ENCODE peak calls at places on chromosomes 7 and 10, in ten cellular contexts. B is stomach, X is pancreas, E is A673, V is PC-3, U is IMR-90, L is ovary, W is fibroblast of lung, J is mammary epithelial cell, M is HCT116. R is an unnamed sample.

GRCh38 chr7:8165150-8165549 is 96.8 kb downstream of the ICA1 start:
- DNase-seq in B (no peak), X (no peak), E (no peak), V (no peak), U (no peak), L (no peak), W (no peak), J (no peak), M (no peak), R (no peak)

GRCh38 chr7:21944616-21945373 is 904 bp downstream of the CDCA7L start:
- DNase-seq in B (peak), X (peak), E (peak), V (peak), U (peak), L (peak), W (no peak), J (peak), M (peak), R (peak)

GRCh38 chr7:133294234-133294633 is 41.4 kb downstream of the EXOC4 start:
- DNase-seq in B (no peak), X (no peak), E (no peak), V (no peak), U (no peak), L (no peak), W (no peak), J (no peak), M (no peak), R (no peak)

GRCh38 chr10:675532-675931 is 13.9 kb downstream of the DIP2C start:
- DNase-seq in B (no peak), X (no peak), E (no peak), V (peak), U (no peak), L (no peak), W (no peak), J (no peak), M (no peak), R (no peak)

GRCh38 chr10:78672898-78673297 is 395.9 kb upstream of the ZMIZ1 start:
- DNase-seq in B (no peak), X (no peak), E (no peak), V (peak), U (peak), L (no peak), W (peak), J (peak), M (no peak), R (no peak)

GRCh38 chr10:61110188-61110844 is 166.3 kb upstream of the RHOBTB1 start:
- DNase-seq in B (no peak), X (no peak), E (no peak), V (peak), U (peak), L (no peak), W (peak), J (no peak), M (no peak), R (no peak)

GRCh38 chr10:46006219-46006618 is 24.2 kb downstream of the NCOA4 start:
- DNase-seq in B (no peak), X (no peak), E (peak), V (peak), U (peak), L (no peak), W (peak), J (peak), M (no peak), R (no peak)

GRCh38 chr7:95244616-95245015 is 79.7 kb downstream of the PON1 start:
- DNase-seq in B (no peak), X (no peak), E (no peak), V (no peak), U (no peak), L (no peak), W (no peak), J (no peak), M (no peak), R (no peak)

DNA sequence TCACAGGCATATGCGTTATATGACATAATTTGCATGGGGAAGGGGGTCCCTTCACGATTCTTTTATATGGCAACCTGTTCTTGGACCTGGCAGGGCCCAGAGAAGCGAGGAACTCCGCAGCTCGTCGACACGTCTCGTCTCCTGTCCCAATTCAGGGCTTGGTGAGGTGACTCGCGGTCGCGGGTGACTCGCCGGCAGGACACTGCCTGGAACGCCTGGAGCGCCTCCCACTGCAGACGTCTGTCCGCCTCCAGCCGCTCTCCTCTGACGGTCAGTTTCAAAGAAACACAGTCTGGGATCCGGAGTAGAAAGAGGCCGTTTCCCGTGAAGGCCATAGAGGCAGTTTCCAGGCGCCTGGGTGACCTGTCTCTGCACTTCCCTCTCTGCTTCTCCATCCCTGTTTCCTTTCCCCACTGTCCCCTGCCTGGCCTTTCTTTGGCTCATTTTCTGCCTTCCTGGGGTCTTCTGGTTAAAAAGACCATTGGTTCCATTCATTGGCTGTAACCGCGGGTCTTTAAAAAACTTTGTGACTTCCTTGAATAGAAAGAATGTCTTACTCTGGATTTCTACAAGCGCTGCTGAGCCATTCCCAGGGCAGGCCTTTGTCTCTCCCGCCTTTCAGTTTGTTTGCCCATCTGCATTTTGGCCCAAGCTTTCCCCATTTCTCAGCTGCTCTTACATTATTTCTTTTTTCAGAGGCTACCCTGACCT is 1.2 kb downstream of the UPP1 start:
- DNase-seq in B (no peak), X (peak), E (no peak), V (peak), U (peak), L (peak), W (peak), J (peak), M (no peak), R (peak)
- H3K27ac ChIP-seq in B (peak), X (no peak), E (no peak), V (peak), U (no peak), L (no peak), W (no peak), J (peak), M (peak), R (peak)

GRCh38 chr10:11959966-11960365 is 82.6 kb downstream of the UPF2 start:
- DNase-seq in B (no peak), X (no peak), E (no peak), V (no peak), U (no peak), L (no peak), W (no peak), J (no peak), M (no peak), R (no peak)
- H3K4me3 ChIP-seq in B (no peak), X (no peak), E (no peak), V (no peak), U (no peak), L (no peak), W (no peak), J (no peak), M (no peak), R (no peak)

GRCh38 chr7:91264924-91265681 is 870 bp downstream of the FZD1 start:
- DNase-seq in B (peak), X (peak), E (peak), V (peak), U (peak), L (peak), W (peak), J (peak), M (no peak), R (peak)

GRCh38 chr7:91263359-91264082 is 712 bp upstream of the FZD1 start:
- DNase-seq in B (no peak), X (peak), E (peak), V (peak), U (no peak), L (peak), W (peak), J (no peak), M (no peak), R (peak)

GRCh38 chr7:91266067-91266930 is 2.1 kb downstream of the FZD1 start:
- DNase-seq in B (no peak), X (peak), E (peak), V (no peak), U (peak), L (peak), W (peak), J (peak), M (no peak), R (peak)

GRCh38 chr7:91265693-91266066 is 1.4 kb downstream of the FZD1 start:
- DNase-seq in B (no peak), X (peak), E (no peak), V (no peak), U (no peak), L (no peak), W (peak), J (peak), M (no peak), R (no peak)

DNA sequence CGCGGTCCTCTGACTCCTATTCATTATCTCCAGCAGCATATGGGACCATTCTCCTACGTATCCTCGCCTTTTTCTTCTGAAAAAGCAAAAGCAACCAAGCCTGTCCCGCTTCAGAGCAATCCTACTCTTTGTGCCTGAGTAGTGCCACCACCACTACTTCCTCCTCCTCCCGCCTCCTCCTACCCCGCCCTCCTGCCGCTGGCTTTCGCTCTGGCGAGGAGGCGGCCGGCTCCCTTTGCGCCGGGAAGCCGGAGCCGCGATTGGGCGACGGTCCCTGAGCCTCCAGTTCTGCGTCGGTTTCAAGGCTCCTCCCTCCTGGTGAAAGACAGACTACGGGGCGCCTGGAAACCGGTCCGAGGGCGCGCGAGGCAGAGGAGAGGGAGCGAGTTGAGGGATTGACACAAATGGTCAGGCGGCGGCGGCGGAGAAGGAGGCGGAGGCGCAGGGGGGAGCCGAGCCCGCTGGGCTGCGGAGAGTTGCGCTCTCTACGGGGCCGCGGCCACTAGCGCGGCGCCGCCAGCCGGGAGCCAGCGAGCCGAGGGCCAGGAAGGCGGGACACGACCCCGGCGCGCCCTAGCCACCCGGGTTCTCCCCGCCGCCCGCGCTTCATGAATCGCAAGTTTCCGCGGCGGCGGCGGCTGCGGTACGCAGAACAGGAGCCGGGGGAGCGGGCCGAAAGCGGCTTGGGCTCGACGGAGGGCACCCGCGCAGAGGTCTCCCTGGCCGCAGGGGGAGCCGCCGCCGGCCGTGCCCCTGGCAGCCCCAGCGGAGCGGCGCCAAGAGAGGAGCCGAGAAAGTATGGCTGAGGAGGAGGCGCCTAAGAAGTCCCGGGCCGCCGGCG is at the start of gene FZD1:
- DNase-seq in B (peak), X (peak), E (peak), V (peak), U (peak), L (peak), W (peak), J (peak), M (peak), R (peak)
- TF ChIP-seq CTCF in B (no peak), X (peak), E (no peak), V (no peak), U (no peak), L (no peak), W (peak), J (no peak), M (no peak), R (no peak)

GRCh38 chr7:149430197-149430596 is 30.7 kb downstream of the ZNF777 start:
- DNase-seq in B (no peak), X (no peak), E (no peak), V (no peak), U (no peak), L (no peak), W (no peak), J (no peak), M (no peak), R (no peak)

GRCh38 chr7:149433124-149433523 is 27.7 kb downstream of the ZNF777 start:
- DNase-seq in B (no peak), X (no peak), E (no peak), V (no peak), U (no peak), L (no peak), W (no peak), J (no peak), M (no peak), R (no peak)

GRCh38 chr7:149432121-149432691 is 28.7 kb downstream of the ZNF777 start:
- DNase-seq in B (no peak), X (no peak), E (no peak), V (no peak), U (no peak), L (no peak), W (no peak), J (no peak), M (no peak), R (no peak)

GRCh38 chr7:149427893-149428292 is 33.0 kb downstream of the ZNF777 start:
- DNase-seq in B (no peak), X (no peak), E (no peak), V (no peak), U (no peak), L (no peak), W (no peak), J (no peak), M (no peak), R (no peak)

DNA sequence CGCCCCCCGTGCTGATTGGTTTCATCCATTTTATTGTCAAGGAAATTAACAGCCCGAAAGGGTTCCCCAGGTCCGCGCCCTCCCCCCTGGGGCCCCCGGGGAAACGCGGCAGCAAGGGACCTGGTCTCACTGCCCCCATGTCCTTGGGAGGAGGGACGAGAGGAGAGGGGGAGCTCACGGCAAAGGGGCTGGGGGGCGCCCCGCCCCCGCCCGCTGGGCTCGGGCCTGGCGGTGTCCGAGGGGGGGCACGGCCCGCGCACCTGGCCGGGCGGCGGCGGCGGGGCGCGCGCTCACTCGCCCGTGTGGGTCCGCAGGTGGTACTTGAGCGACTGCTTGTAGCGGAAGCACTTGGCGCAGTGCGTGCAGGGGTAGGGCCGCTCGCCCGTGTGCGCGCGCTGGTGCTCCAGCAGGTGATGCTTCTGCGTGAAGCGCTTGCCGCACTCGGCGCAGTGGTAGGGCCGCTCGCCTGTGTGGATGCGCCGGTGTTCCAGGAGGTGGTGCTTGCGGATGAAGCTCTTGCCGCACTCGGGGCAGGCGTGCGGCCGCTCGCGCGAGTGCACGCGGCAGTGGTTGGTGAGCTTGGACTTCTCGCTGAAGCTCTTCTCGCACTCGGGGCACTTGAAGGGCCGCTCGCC is 29.3 kb downstream of the ZNF777 start:
- DNase-seq in B (no peak), X (no peak), E (no peak), V (no peak), U (no peak), L (no peak), W (no peak), J (no peak), M (no peak), R (no peak)
- H3K27ac ChIP-seq in B (no peak), X (no peak), E (no peak), V (no peak), U (no peak), L (no peak), W (no peak), J (no peak), M (no peak), R (no peak)

GRCh38 chr7:134783294-134784069 is 4.0 kb downstream of the CALD1 start:
- DNase-seq in B (no peak), X (no peak), E (no peak), V (no peak), U (no peak), L (no peak), W (no peak), J (no peak), M (no peak), R (no peak)

GRCh38 chr7:134785842-134786241 is 6.4 kb downstream of the CALD1 start:
- DNase-seq in B (no peak), X (no peak), E (no peak), V (no peak), U (no peak), L (no peak), W (no peak), J (no peak), M (no peak), R (no peak)

GRCh38 chr7:134787064-134787463 is 7.6 kb downstream of the CALD1 start:
- DNase-seq in B (no peak), X (no peak), E (no peak), V (no peak), U (no peak), L (no peak), W (no peak), J (no peak), M (no peak), R (no peak)

GRCh38 chr7:134782121-134782623 is 2.7 kb downstream of the CALD1 start:
- DNase-seq in B (no peak), X (no peak), E (no peak), V (no peak), U (peak), L (no peak), W (no peak), J (no peak), M (no peak), R (no peak)

GRCh38 chr7:134784251-134785049 is 5.0 kb downstream of the CALD1 start:
- DNase-seq in B (no peak), X (no peak), E (no peak), V (no peak), U (no peak), L (no peak), W (no peak), J (no peak), M (no peak), R (no peak)
- H3K4me3 ChIP-seq in B (no peak), X (no peak), E (no peak), V (no peak), U (no peak), L (peak), W (no peak), J (no peak), M (no peak), R (no peak)

GRCh38 chr10:121978511-121978910 is 3.5 kb upstream of the NSMCE4A start:
- DNase-seq in B (no peak), X (no peak), E (no peak), V (no peak), U (no peak), L (no peak), W (no peak), J (no peak), M (no peak), R (no peak)

GRCh38 chr10:121974535-121975294 is at the start of gene NSMCE4A:
- DNase-seq in B (peak), X (peak), E (peak), V (peak), U (peak), L (peak), W (peak), J (peak), M (peak), R (peak)

GRCh38 chr10:121976607-121977006 is 1.6 kb upstream of the NSMCE4A start:
- DNase-seq in B (no peak), X (no peak), E (no peak), V (no peak), U (no peak), L (no peak), W (no peak), J (no peak), M (no peak), R (no peak)

GRCh38 chr10:121974019-121974534 is 940 bp downstream of the NSMCE4A start:
- DNase-seq in B (no peak), X (no peak), E (no peak), V (no peak), U (no peak), L (no peak), W (no peak), J (no peak), M (no peak), R (no peak)

DNA sequence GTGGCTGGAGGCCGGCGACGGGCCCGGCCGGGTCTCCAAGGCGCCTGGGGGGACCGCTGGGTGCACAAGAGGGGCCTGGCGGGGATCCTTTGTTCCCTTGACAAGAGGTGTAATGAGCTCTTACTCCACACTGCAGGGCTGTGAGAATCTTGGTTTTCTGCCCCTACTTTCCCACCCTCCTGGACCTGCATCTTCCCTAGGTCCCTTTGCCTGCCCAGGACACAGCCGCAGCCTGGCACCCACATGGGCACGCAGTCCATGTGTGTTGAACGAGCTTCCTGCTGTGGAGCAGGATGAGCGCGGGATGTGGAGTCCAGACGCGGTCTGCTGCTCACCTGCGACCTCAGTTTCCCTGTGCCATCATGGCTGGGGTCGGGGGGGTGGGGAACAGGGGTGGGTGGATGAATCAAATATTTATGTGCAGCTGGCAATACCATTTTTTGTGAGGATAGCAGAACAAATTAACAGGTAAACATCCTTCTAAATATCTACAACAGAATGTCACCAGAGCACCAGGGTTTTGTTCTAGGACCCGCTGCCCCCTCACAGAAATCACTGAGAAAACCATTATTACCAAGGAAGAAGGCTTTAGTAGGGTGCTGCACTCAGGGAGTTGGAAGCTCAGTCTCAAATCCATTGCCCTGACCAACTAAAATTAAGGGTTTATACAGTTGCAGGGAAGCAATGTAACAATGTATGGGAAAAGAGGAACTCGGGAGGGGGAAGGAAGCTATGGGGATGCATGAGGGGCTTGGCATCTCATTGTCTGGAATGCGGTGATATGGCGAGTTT is 474 bp upstream of the NSMCE4A start:
- DNase-seq in B (no peak), X (no peak), E (no peak), V (no peak), U (no peak), L (no peak), W (no peak), J (no peak), M (no peak), R (no peak)
- TF ChIP-seq CTCF in B (no peak), X (peak), E (no peak), V (no peak), U (no peak), L (peak), W (no peak), J (no peak), M (no peak), R (peak)

DNA sequence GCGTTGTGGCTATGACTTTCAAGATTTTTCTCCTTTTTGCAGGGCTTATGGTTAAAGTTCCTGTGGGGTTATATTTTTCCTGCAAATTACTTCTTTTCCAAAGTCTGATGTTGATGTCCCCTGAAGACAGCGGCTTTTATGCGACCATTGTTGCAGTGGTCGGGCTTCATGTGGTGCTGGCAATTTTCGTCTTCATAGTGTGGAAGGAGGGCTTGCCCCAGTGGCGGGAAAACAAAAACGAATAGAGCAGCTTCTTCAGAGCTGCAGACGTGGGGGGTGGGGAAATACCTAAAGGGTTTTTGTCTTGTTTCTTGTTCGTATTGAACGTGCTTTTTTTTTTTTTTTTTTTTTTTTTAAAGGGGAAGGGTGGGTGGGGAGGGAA is 53.8 kb downstream of the MCMBP start:
- DNase-seq in B (no peak), X (no peak), E (no peak), V (no peak), U (no peak), L (no peak), W (peak), J (no peak), M (no peak), R (no peak)
- H3K27ac ChIP-seq in B (no peak), X (no peak), E (no peak), V (no peak), U (no peak), L (no peak), W (no peak), J (no peak), M (no peak), R (no peak)